ENCODE peak calls at places on chromosomes 5 and 9, in six cellular contexts. A is GM23338; D is PC-9; O is substantia nigra; X is HCT116; G is CD4-positive, alpha-beta T cell. Q is an unnamed sample.

GRCh38 chr5:62030326-62030725 is 275.7 kb upstream of the KIF2A start:
- DNase-seq in D (no peak), X (no peak), O (no peak), A (no peak), G (no peak), Q (no peak)

GRCh38 chr9:72952914-72953313 is at the start of gene ALDH1A1:
- DNase-seq in G (no peak), A (peak), X (no peak), O (no peak), D (peak), Q (no peak)

GRCh38 chr5:102807878-102808502 is 52.9 kb downstream of the PAM start:
- DNase-seq in D (no peak), G (no peak), A (peak), X (no peak), O (no peak), Q (no peak)

GRCh38 chr9:106146886-106147285 is 452.5 kb downstream of the TMEM38B start:
- DNase-seq in X (no peak), O (no peak), D (no peak), A (no peak), G (no peak), Q (no peak)

GRCh38 chr9:7370378-7370777 is 429.2 kb downstream of the DMAC1 start:
- DNase-seq in A (no peak), D (no peak), G (no peak), O (peak), X (no peak), Q (no peak)

GRCh38 chr5:93674866-93675457 is 66.4 kb downstream of the POU5F2 start:
- DNase-seq in O (no peak), G (no peak), D (no peak), A (no peak), X (no peak), Q (no peak)

GRCh38 chr5:55360190-55360589 is 52.4 kb downstream of the MTREX start:
- DNase-seq in O (no peak), G (no peak), D (no peak), X (no peak), A (no peak), Q (no peak)

GRCh38 chr9:20662156-20662555 is 21.9 kb upstream of the FOCAD start:
- DNase-seq in D (no peak), G (no peak), O (no peak), A (no peak), X (no peak), Q (no peak)

GRCh38 chr5:145587308-145588071 is 247.7 kb downstream of the PRELID2 start:
- DNase-seq in A (no peak), D (peak), O (no peak), X (peak), G (no peak), Q (no peak)

GRCh38 chr5:106094128-106094726 is 1576.5 kb downstream of the EFNA5 start:
- DNase-seq in G (no peak), D (peak), O (no peak), X (no peak), A (no peak), Q (no peak)

GRCh38 chr9:92637331-92637730 is 32.6 kb downstream of the IPPK start:
- DNase-seq in G (no peak), O (no peak), X (no peak), D (no peak), A (no peak), Q (no peak)

GRCh38 chr9:38172601-38173000 is 103.6 kb upstream of the SHB start:
- DNase-seq in D (no peak), G (no peak), A (peak), O (no peak), X (no peak), Q (no peak)

GRCh38 chr5:176596689-176597416 is 13.1 kb downstream of the GPRIN1 start:
- DNase-seq in O (no peak), D (no peak), X (no peak), G (peak), A (peak), Q (peak)

GRCh38 chr5:10418654-10419345 is 22.9 kb upstream of the ROPN1L start:
- DNase-seq in A (no peak), G (no peak), O (no peak), D (no peak), X (no peak), Q (no peak)

GRCh38 chr9:18331808-18332209 is 142.1 kb upstream of the ADAMTSL1 start:
- DNase-seq in O (no peak), X (no peak), A (no peak), D (no peak), G (no peak), Q (no peak)

GRCh38 chr9:130535818-130536521 is 43.4 kb upstream of the FUBP3 start:
- DNase-seq in D (no peak), G (no peak), O (no peak), X (no peak), A (peak), Q (no peak)

GRCh38 chr5:63961598-63962161 is 565 bp downstream of the HTR1A start:
- DNase-seq in X (no peak), A (peak), G (no peak), D (no peak), O (no peak), Q (no peak)

GRCh38 chr9:121220996-121221671 is 19.5 kb upstream of the RAB14 start:
- DNase-seq in D (no peak), A (peak), O (peak), G (no peak), X (no peak), Q (no peak)

GRCh38 chr9:90307177-90307833 is 335.3 kb downstream of the DIRAS2 start:
- DNase-seq in G (no peak), D (no peak), X (no peak), O (no peak), A (no peak), Q (no peak)

GRCh38 chr9:100104314-100104713 is 5.3 kb downstream of the INVS start:
- DNase-seq in X (no peak), G (no peak), D (no peak), O (no peak), A (peak), Q (no peak)

GRCh38 chr5:91651704-91652103 is 268.6 kb upstream of the ARRDC3 start:
- DNase-seq in D (no peak), O (no peak), X (no peak), G (no peak), A (no peak), Q (no peak)

GRCh38 chr5:36150676-36151433 is 832 bp downstream of the LMBRD2 start:
- DNase-seq in G (peak), A (peak), D (peak), X (peak), O (no peak), Q (peak)

GRCh38 chr5:119470851-119471451 is 18.7 kb downstream of the HSD17B4 start:
- DNase-seq in G (no peak), D (no peak), X (peak), A (peak), O (no peak), Q (no peak)

GRCh38 chr5:145936401-145937131 is at the start of gene SH3RF2:
- DNase-seq in G (no peak), D (peak), X (peak), A (peak), O (no peak), Q (peak)

GRCh38 chr9:110370316-110370715 is 32.7 kb upstream of the TXNDC8 start:
- DNase-seq in X (no peak), D (no peak), G (no peak), A (no peak), O (no peak), Q (no peak)

GRCh38 chr5:156474251-156474650 is 147.3 kb downstream of the SGCD start:
- DNase-seq in O (peak), G (no peak), A (peak), X (no peak), D (no peak), Q (no peak)

GRCh38 chr5:160460377-160461049 is 38.9 kb downstream of the PTTG1 start:
- DNase-seq in O (no peak), D (no peak), X (no peak), A (peak), G (no peak), Q (no peak)

GRCh38 chr9:136596630-136597031 is 50.8 kb upstream of the NOTCH1 start:
- DNase-seq in O (peak), G (no peak), A (no peak), X (no peak), D (no peak), Q (no peak)

GRCh38 chr9:127908660-127908926 is 8.2 kb downstream of the ST6GALNAC4 start:
- DNase-seq in A (no peak), D (no peak), O (no peak), G (no peak), X (no peak), Q (no peak)
- H3K27ac ChIP-seq in A (no peak), D (no peak), O (no peak), G (no peak), X (no peak), Q (peak)

GRCh38 chr5:141508440-141508807 is 19.5 kb downstream of the PCDHGC5 start:
- DNase-seq in D (no peak), O (no peak), G (no peak), A (no peak), X (no peak), Q (no peak)
- H3K27ac ChIP-seq in D (peak), O (peak), G (no peak), A (peak), X (no peak), Q (no peak)

GRCh38 chr9:107723015-107723414 is 233.4 kb upstream of the KLF4 start:
- DNase-seq in G (no peak), O (no peak), X (no peak), D (no peak), A (no peak), Q (no peak)

GRCh38 chr9:107721705-107722245 is 232.2 kb upstream of the KLF4 start:
- DNase-seq in D (no peak), G (no peak), X (no peak), A (no peak), O (no peak), Q (no peak)

GRCh38 chr9:107712390-107712789 is 222.8 kb upstream of the KLF4 start:
- DNase-seq in G (no peak), D (peak), X (peak), A (no peak), O (no peak), Q (no peak)

GRCh38 chr9:107720511-107720910 is 230.9 kb upstream of the KLF4 start:
- DNase-seq in X (no peak), G (no peak), D (no peak), A (no peak), O (no peak), Q (no peak)

DNA sequence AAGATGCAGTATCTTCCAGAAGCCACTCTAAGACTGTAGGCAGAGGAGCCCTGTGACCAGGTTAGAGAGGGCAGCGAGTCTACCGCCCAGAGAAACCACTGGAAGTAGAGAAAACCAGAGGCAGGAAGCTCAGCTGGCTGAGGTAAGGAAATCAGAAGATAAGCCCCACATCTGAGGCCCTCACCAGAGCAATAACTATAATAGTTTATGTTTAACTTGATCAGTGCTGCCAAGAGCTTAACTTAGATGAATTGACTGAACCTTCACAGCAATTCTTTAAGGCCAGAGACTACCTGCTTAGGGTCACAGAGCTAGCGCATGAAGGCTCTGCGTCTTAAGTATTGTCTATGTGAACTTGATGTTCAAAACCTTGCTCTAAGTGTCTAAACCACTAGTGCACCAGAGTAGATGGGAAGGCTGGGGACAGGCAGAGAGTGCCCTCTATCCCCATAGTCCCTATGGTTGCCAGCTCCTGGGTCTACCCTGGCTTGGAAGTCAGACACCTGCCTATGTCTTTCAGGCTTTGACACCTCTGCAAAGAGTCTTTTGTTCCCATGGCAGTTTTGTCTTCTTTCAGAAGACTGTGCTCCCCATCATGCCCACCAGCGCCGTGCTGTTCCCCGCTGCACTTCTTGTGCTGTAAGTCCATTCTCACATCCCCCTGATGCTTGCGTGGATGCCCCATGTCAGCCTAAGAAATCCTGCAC is 228.2 kb upstream of the KLF4 start:
- DNase-seq in X (no peak), O (no peak), D (no peak), A (no peak), G (no peak), Q (no peak)
- H3K27ac ChIP-seq in X (no peak), O (no peak), D (no peak), A (no peak), G (no peak), Q (no peak)

DNA sequence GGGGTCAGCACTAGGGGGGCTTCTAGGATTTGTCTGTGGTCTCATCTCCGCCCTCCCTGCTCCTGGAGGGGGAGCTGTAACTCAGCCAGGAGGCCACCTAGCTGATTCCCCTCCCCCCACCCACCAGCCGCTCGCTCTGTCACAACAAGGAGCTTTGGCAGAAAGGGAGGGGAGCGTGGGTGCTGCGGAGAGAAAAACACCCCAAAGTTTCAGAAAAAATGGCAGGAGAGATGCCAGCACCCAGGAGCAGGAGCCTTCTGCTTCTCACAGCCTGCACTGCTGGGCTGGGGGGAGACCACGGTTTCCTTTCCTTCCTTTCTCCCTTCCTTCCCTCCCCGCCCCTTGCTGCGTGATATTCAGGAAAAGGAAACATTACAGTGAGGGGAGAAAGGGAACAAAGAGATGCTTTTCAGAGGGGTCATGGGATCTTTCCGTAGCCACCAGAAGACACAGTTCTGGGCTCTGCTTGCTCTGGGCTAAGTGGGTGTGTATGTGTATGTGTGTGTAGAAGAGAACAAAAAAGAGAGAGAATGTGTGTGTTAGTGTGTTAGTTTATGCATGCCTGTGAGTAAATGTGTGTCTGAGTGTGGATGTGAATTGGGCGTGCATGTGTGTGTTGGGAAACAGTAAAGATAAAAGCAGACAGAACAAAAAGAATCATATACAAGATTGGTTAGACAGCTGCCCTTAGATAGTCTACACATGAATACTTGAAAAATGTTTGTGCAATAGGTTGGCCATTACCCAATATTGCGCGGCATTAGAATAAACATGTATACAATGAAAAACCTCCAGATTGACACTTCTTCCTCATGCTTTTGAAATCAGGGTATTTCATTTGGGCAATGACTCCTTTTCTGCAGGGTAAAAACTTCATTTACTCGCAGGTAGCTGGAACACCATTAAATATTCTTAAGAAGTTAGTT is 36.4 kb upstream of the HSPA9 start:
- DNase-seq in O (peak), G (no peak), X (no peak), D (no peak), A (peak), Q (no peak)
- H3K27ac ChIP-seq in O (peak), G (no peak), X (no peak), D (no peak), A (no peak), Q (no peak)

GRCh38 chr9:112731971-112732370 is 14.1 kb upstream of the INIP start:
- DNase-seq in D (no peak), X (no peak), A (no peak), O (no peak), G (no peak), Q (no peak)
- H3K27ac ChIP-seq in D (no peak), X (no peak), A (no peak), O (no peak), G (no peak), Q (no peak)

GRCh38 chr5:75051217-75051751 is 1.1 kb downstream of the GCNT4 start:
- DNase-seq in A (peak), X (no peak), O (no peak), G (no peak), D (peak), Q (peak)

GRCh38 chr5:75053286-75054109 is 1.1 kb upstream of the GCNT4 start:
- DNase-seq in O (no peak), X (no peak), D (peak), G (peak), A (peak), Q (peak)

GRCh38 chr5:75054110-75054930 is 2.0 kb upstream of the GCNT4 start:
- DNase-seq in X (no peak), O (no peak), A (peak), G (no peak), D (peak), Q (no peak)

GRCh38 chr5:75050415-75050814 is 1.9 kb downstream of the GCNT4 start:
- DNase-seq in A (peak), G (no peak), X (no peak), D (no peak), O (no peak), Q (peak)

GRCh38 chr5:75052461-75053285 is at the start of gene GCNT4:
- DNase-seq in A (peak), O (no peak), X (no peak), G (peak), D (peak), Q (peak)
- H3K27ac ChIP-seq in A (no peak), O (peak), X (no peak), G (peak), D (no peak), Q (peak)

DNA sequence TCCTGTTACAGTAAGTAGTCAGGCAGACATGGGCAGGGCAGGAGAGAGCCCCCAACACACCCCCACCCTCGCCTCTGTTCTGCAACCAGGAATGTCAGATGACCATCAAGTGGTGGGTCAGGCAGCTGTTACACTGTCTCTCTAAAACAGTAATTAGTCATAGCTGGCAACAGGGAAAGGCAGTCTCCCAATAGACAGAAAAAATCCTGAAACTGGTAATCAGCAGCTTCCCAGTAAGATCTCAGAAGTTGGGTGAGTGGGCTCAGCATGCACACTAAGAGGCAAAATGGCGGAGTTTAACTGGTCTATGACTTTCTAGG is 90.2 kb downstream of the C5orf15 start:
- DNase-seq in A (no peak), G (no peak), X (no peak), O (no peak), D (no peak), Q (no peak)
- H3K27ac ChIP-seq in A (no peak), G (no peak), X (no peak), O (no peak), D (no peak), Q (no peak)